ENCODE peak calls at places on chromosome 20, in five cellular contexts. J is NCI-H524 treated with DMSO at 0.1 percent for 48 hours, T is NCI-H2029 treated with DMSO at 0.1 percent for 48 hours, A is heart left ventricle, N is NCI-H510A treated with DMSO at 0.1 percent for 48 hours. G is an unnamed sample.

GRCh38 chr20:58611236-58612020 is 39.7 kb upstream of the STX16 start:
- DNase-seq in N (no peak), A (no peak), J (no peak), T (no peak), G (no peak)

GRCh38 chr20:32972181-32973076 is 31.8 kb downstream of the SUN5 start:
- DNase-seq in J (no peak), A (no peak), N (no peak), T (no peak), G (peak; percentile 40)

GRCh38 chr20:64111841-64112641 is 4.7 kb upstream of the NPBWR2 start:
- DNase-seq in J (no peak), A (peak; percentile 7), N (no peak), T (no peak), G (no peak)

GRCh38 chr20:14193885-14194284 is 143.5 kb downstream of the FLRT3 start:
- DNase-seq in N (no peak), T (no peak), A (no peak), J (no peak), G (no peak)

GRCh38 chr20:20395856-20396600 is 28.1 kb downstream of the INSM1 start:
- DNase-seq in A (no peak), T (peak; percentile 53), J (no peak), N (peak; percentile 78), G (peak; percentile 81)

GRCh38 chr20:35718972-35719635 is 19.9 kb downstream of the ROMO1 start:
- DNase-seq in J (peak; percentile 3), T (no peak), A (no peak), N (no peak), G (no peak)

GRCh38 chr20:5222919-5223634 is 93.7 kb downstream of the PROKR2 start:
- DNase-seq in T (no peak), A (peak; percentile 52), J (no peak), N (peak; percentile 46), G (no peak)

GRCh38 chr20:39109933-39110818 is 148.0 kb downstream of the DHX35 start:
- DNase-seq in J (no peak), N (peak; percentile 22), T (peak; percentile 15), A (no peak), G (no peak)

GRCh38 chr20:51573576-51574243 is 31.2 kb upstream of the NFATC2 start:
- DNase-seq in J (no peak), A (no peak), T (no peak), N (no peak), G (no peak)

GRCh38 chr20:663315-664090 is 10.5 kb upstream of the SRXN1 start:
- DNase-seq in A (no peak), N (peak; percentile 30), J (no peak), T (no peak), G (no peak)

GRCh38 chr20:57399587-57400261 is 8.5 kb downstream of the RBM38 start:
- DNase-seq in T (no peak), J (no peak), N (no peak), A (peak; percentile 54), G (no peak)

GRCh38 chr20:34043025-34043424 is 49.3 kb downstream of the RALY start:
- DNase-seq in A (no peak), J (peak; percentile 4), N (no peak), T (no peak), G (no peak)

GRCh38 chr20:15756001-15756400 is 817.2 kb downstream of the KIF16B start:
- DNase-seq in N (peak; percentile 9), T (peak; percentile 12), A (no peak), J (peak; percentile 71), G (no peak)

GRCh38 chr20:63739129-63740069 is at the start of gene SLC2A4RG:
- DNase-seq in T (no peak), A (peak; percentile 87), J (no peak), N (peak; percentile 35), G (peak; percentile 84)

GRCh38 chr20:48957521-48957920 is 36.0 kb downstream of the ARFGEF2 start:
- DNase-seq in J (no peak), N (no peak), A (no peak), T (no peak), G (no peak)

GRCh38 chr20:62784497-62784896 is 11.8 kb upstream of the MRGBP start:
- DNase-seq in J (no peak), N (no peak), A (no peak), T (no peak), G (no peak)

GRCh38 chr20:62824476-62825287 is 7.8 kb downstream of the COL9A3 start:
- DNase-seq in J (no peak), A (peak; percentile 78), T (no peak), N (no peak), G (no peak)

GRCh38 chr20:22579711-22580697 is 4.4 kb downstream of the FOXA2 start:
- DNase-seq in N (no peak), J (no peak), T (no peak), A (no peak), G (no peak)

GRCh38 chr20:43722153-43722505 is 4.7 kb downstream of the GTSF1L start:
- DNase-seq in J (no peak), N (no peak), T (no peak), A (no peak), G (no peak)

GRCh38 chr20:4217349-4217761 is 202.0 kb upstream of the RNF24 start:
- DNase-seq in J (no peak), N (no peak), A (peak; percentile 32), T (no peak), G (peak; percentile 61)

GRCh38 chr20:63096681-63097335 is 90.0 kb upstream of the BHLHE23 start:
- DNase-seq in J (no peak), N (no peak), T (no peak), A (peak; percentile 2), G (peak; percentile 33)